ENCODE peak calls at places on chromosomes 11 and 22, in six cellular contexts. One of them, this sample, is unnamed.

GRCh38 chr11:44223261-44223660 is 86.7 kb downstream of the ALX4 start:
- DNase-seq in fibroblast of mammary gland: peak; percentile 66
- DNase-seq in AG10803: peak; percentile 76
- DNase-seq in H7: no peak
- DNase-seq in neural progenitor cell: no peak
- DNase-seq in GM06990: no peak
- DNase-seq in this sample: peak; percentile 53

GRCh38 chr11:103420593-103420992 is 311.4 kb downstream of the DYNC2H1 start:
- DNase-seq in AG10803: peak; percentile 50
- DNase-seq in H7: no peak
- DNase-seq in GM06990: no peak
- DNase-seq in fibroblast of mammary gland: peak; percentile 28
- DNase-seq in neural progenitor cell: no peak
- DNase-seq in this sample: peak; percentile 76

GRCh38 chr11:10818594-10818993 is 9.9 kb upstream of the EIF4G2 start:
- DNase-seq in H7: no peak
- DNase-seq in neural progenitor cell: no peak
- DNase-seq in GM06990: no peak
- DNase-seq in fibroblast of mammary gland: peak; percentile 80
- DNase-seq in AG10803: peak; percentile 91
- DNase-seq in this sample: peak; percentile 50

GRCh38 chr11:67468056-67468455 is 995 bp downstream of the TMEM134 start:
- DNase-seq in fibroblast of mammary gland: no peak
- DNase-seq in H7: peak; percentile 61
- DNase-seq in neural progenitor cell: no peak
- DNase-seq in AG10803: peak; percentile 3
- DNase-seq in GM06990: peak; percentile 13
- DNase-seq in this sample: no peak

GRCh38 chr11:33540946-33541915 is 159.4 kb downstream of the C11orf91 start:
- DNase-seq in AG10803: no peak
- DNase-seq in fibroblast of mammary gland: no peak
- DNase-seq in H7: no peak
- DNase-seq in neural progenitor cell: no peak
- DNase-seq in GM06990: no peak
- DNase-seq in this sample: no peak

GRCh38 chr11:112580864-112581263 is 320.2 kb upstream of the PLET1 start:
- DNase-seq in fibroblast of mammary gland: no peak
- DNase-seq in neural progenitor cell: no peak
- DNase-seq in GM06990: no peak
- DNase-seq in H7: no peak
- DNase-seq in AG10803: no peak
- DNase-seq in this sample: no peak

GRCh38 chr11:116931206-116931953 is 94.0 kb upstream of the APOA1 start:
- DNase-seq in AG10803: peak; percentile 43
- DNase-seq in GM06990: no peak
- DNase-seq in neural progenitor cell: no peak
- DNase-seq in fibroblast of mammary gland: peak; percentile 13
- DNase-seq in H7: no peak
- DNase-seq in this sample: peak; percentile 50

GRCh38 chr11:91686700-91687099 is 537.9 kb upstream of the FAT3 start:
- DNase-seq in GM06990: no peak
- DNase-seq in AG10803: no peak
- DNase-seq in H7: no peak
- DNase-seq in fibroblast of mammary gland: no peak
- DNase-seq in neural progenitor cell: peak; percentile 9
- DNase-seq in this sample: no peak

GRCh38 chr22:31286360-31287255 is 5.7 kb downstream of the PIK3IP1 start:
- DNase-seq in neural progenitor cell: no peak
- DNase-seq in H7: no peak
- DNase-seq in GM06990: no peak
- DNase-seq in AG10803: no peak
- DNase-seq in fibroblast of mammary gland: no peak
- DNase-seq in this sample: peak; percentile 25

GRCh38 chr11:123434262-123434661 is 4.2 kb downstream of the GRAMD1B start:
- DNase-seq in AG10803: peak; percentile 28
- DNase-seq in fibroblast of mammary gland: peak; percentile 28
- DNase-seq in H7: peak; percentile 51
- DNase-seq in neural progenitor cell: peak; percentile 41
- DNase-seq in GM06990: no peak
- DNase-seq in this sample: no peak

GRCh38 chr11:108224908-108225786 is 2.3 kb downstream of the ATM start:
- DNase-seq in H7: no peak
- DNase-seq in fibroblast of mammary gland: no peak
- DNase-seq in AG10803: no peak
- DNase-seq in GM06990: peak; percentile 61
- DNase-seq in neural progenitor cell: no peak
- DNase-seq in this sample: no peak

GRCh38 chr11:69360606-69361005 is 66.7 kb downstream of the MYEOV start:
- DNase-seq in fibroblast of mammary gland: no peak
- DNase-seq in GM06990: no peak
- DNase-seq in H7: no peak
- DNase-seq in AG10803: no peak
- DNase-seq in neural progenitor cell: no peak
- DNase-seq in this sample: no peak

GRCh38 chr11:110988731-110989130 is 256.8 kb upstream of the POU2AF2 start:
- DNase-seq in H7: no peak
- DNase-seq in neural progenitor cell: no peak
- DNase-seq in fibroblast of mammary gland: no peak
- DNase-seq in GM06990: no peak
- DNase-seq in AG10803: peak; percentile 13
- DNase-seq in this sample: no peak

GRCh38 chr11:111735262-111736116 is 30.7 kb downstream of the PPP2R1B start:
- DNase-seq in AG10803: peak; percentile 98
- DNase-seq in GM06990: no peak
- DNase-seq in neural progenitor cell: no peak
- DNase-seq in H7: no peak
- DNase-seq in fibroblast of mammary gland: peak; percentile 100
- DNase-seq in this sample: peak; percentile 99

GRCh38 chr22:47173535-47174021 is 411.1 kb downstream of the TBC1D22A start:
- DNase-seq in GM06990: peak; percentile 1
- DNase-seq in fibroblast of mammary gland: no peak
- DNase-seq in AG10803: no peak
- DNase-seq in neural progenitor cell: no peak
- DNase-seq in H7: no peak
- DNase-seq in this sample: no peak

GRCh38 chr11:2144549-2145220 is 5.5 kb upstream of the IGF2 start:
- DNase-seq in fibroblast of mammary gland: no peak
- DNase-seq in GM06990: no peak
- DNase-seq in AG10803: no peak
- DNase-seq in neural progenitor cell: no peak
- DNase-seq in H7: no peak
- DNase-seq in this sample: no peak

GRCh38 chr11:123197711-123198110 is 2.7 kb upstream of the CLMP start:
- DNase-seq in GM06990: no peak
- DNase-seq in neural progenitor cell: no peak
- DNase-seq in fibroblast of mammary gland: peak; percentile 98
- DNase-seq in H7: no peak
- DNase-seq in AG10803: peak; percentile 91
- DNase-seq in this sample: peak; percentile 91

GRCh38 chr11:22076215-22076930 is 116.5 kb upstream of the ANO5 start:
- DNase-seq in AG10803: no peak
- DNase-seq in GM06990: no peak
- DNase-seq in neural progenitor cell: no peak
- DNase-seq in fibroblast of mammary gland: no peak
- DNase-seq in H7: no peak
- DNase-seq in this sample: no peak

GRCh38 chr11:58513747-58514367 is 6.0 kb upstream of the OR5B21 start:
- DNase-seq in GM06990: no peak
- DNase-seq in AG10803: peak; percentile 73
- DNase-seq in H7: peak; percentile 31
- DNase-seq in neural progenitor cell: peak; percentile 75
- DNase-seq in fibroblast of mammary gland: peak; percentile 75
- DNase-seq in this sample: peak; percentile 86

GRCh38 chr22:43481528-43482309 is 69.9 kb downstream of the MPPED1 start:
- DNase-seq in H7: peak; percentile 74
- DNase-seq in neural progenitor cell: peak; percentile 29
- DNase-seq in AG10803: no peak
- DNase-seq in fibroblast of mammary gland: no peak
- DNase-seq in GM06990: no peak
- DNase-seq in this sample: no peak

GRCh38 chr11:125525303-125525702 is 29.2 kb upstream of the FEZ1 start:
- DNase-seq in H7: no peak
- DNase-seq in neural progenitor cell: no peak
- DNase-seq in AG10803: no peak
- DNase-seq in fibroblast of mammary gland: no peak
- DNase-seq in GM06990: no peak
- DNase-seq in this sample: no peak

DNA sequence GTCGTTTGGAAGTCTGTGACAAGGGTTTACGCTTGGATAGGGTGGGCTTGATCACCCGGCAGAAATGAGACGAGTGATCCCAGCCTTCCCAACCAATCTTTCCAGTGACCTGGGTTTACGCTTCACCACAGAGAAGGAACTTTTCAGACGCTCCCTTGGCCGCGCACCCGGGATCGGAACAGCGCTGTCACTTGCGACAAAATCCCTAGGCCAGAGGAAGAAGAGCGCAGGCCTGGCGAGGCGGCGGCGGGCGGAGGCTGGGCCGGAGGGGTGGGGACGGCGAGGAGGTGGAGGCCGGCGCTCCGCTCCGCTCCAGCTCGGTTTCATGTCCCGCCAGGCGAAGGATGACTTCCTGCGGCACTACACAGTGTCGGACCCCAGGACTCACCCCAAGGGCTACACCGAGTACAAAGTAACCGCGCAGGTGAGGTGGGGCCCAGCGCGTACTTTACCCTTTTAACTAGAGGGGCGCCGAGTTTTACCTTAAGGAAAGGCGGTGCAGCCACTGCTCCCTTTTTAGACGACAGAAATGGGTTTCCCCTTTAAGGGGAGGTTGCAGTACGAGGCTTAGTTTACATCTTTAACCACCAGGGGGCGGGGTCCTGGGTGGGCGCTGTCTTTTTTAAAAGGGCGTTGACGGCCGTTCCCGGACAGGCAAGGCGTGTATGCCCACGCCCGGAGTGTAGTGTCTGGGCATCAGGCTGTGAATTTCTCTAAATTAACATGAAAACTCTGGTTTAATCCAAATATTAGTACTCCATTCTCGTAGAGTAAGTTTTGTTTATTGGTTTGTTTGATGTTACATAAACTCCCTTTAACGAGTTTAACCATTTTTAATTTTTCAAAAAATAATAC is at the start of gene SNX15:
- DNase-seq in GM06990: peak; percentile 95
- DNase-seq in H7: peak; percentile 97
- DNase-seq in neural progenitor cell: peak; percentile 98
- DNase-seq in AG10803: peak; percentile 97
- DNase-seq in fibroblast of mammary gland: peak; percentile 95
- DNase-seq in this sample: peak; percentile 98
- H3K4me3 ChIP-seq in GM06990: peak within 1 kb of the TSS; percentile 72
- H3K4me3 ChIP-seq in H7: peak within 1 kb of the TSS; percentile 47
- H3K4me3 ChIP-seq in neural progenitor cell: peak within 1 kb of the TSS; percentile 53
- H3K4me3 ChIP-seq in AG10803: peak within 1 kb of the TSS; percentile 85
- H3K4me3 ChIP-seq in fibroblast of mammary gland: peak within 1 kb of the TSS; percentile 70
- H3K4me3 ChIP-seq in this sample: peak within 1 kb of the TSS; percentile 68

GRCh38 chr22:46063861-46064235 is 86.5 kb upstream of the PPARA start:
- DNase-seq in neural progenitor cell: no peak
- DNase-seq in fibroblast of mammary gland: peak; percentile 67
- DNase-seq in AG10803: no peak
- DNase-seq in GM06990: no peak
- DNase-seq in H7: no peak
- DNase-seq in this sample: peak; percentile 28

GRCh38 chr22:46064236-46064965 is 85.9 kb upstream of the PPARA start:
- DNase-seq in GM06990: no peak
- DNase-seq in AG10803: no peak
- DNase-seq in fibroblast of mammary gland: peak; percentile 62
- DNase-seq in H7: no peak
- DNase-seq in neural progenitor cell: no peak
- DNase-seq in this sample: peak; percentile 53

GRCh38 chr22:46061431-46062231 is 84.7 kb upstream of the WNT7B start:
- DNase-seq in AG10803: no peak
- DNase-seq in fibroblast of mammary gland: peak; percentile 18
- DNase-seq in neural progenitor cell: peak; percentile 84
- DNase-seq in GM06990: no peak
- DNase-seq in H7: peak; percentile 90
- DNase-seq in this sample: no peak

GRCh38 chr22:46062232-46062615 is 85.3 kb upstream of the WNT7B start:
- DNase-seq in fibroblast of mammary gland: no peak
- DNase-seq in H7: no peak
- DNase-seq in GM06990: no peak
- DNase-seq in neural progenitor cell: no peak
- DNase-seq in AG10803: no peak
- DNase-seq in this sample: no peak

DNA sequence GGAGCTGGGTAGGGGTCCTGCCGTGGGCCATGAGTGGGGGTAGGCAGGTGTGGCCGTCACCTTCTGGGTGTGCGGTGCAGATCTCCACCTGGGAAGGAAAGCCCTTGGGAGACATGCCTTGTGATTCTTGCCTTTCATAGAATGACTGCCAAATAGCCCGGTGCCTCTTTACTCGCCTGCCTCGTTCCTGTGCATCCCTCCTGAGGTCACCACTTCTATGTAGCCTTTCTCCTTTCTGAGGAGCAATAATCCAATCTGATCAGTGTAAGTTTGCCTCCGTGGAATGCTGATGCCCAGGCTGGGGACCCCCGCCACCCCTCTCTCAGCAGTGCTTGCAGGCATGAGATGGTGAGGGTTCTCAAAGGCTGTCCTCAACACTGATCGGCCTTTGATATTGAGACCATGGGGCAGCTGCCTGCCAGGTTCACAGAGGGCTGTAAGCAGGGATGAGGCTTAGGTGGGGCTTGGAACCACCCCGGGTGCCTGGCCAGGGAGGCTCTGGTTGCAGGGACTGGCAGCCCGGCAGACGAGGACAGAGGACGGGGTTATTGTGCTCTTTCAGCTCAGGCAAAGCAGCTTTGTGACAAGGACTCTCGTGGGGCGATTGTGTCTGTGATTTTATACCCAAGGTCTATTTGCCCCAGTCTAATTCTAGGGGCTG is 86.1 kb upstream of the WNT7B start:
- DNase-seq in GM06990: no peak
- DNase-seq in AG10803: no peak
- DNase-seq in fibroblast of mammary gland: peak; percentile 37
- DNase-seq in H7: no peak
- DNase-seq in neural progenitor cell: no peak
- DNase-seq in this sample: no peak
- H3K4me3 ChIP-seq in GM06990: no peak overlapping the region
- H3K4me3 ChIP-seq in AG10803: peak overlapping the region; percentile 74
- H3K4me3 ChIP-seq in fibroblast of mammary gland: peak overlapping the region; percentile 16
- H3K4me3 ChIP-seq in H7: no peak overlapping the region
- H3K4me3 ChIP-seq in neural progenitor cell: no peak overlapping the region
- H3K4me3 ChIP-seq in this sample: no peak overlapping the region

GRCh38 chr11:31820438-31820818 is 9.3 kb upstream of the PAX6 start:
- DNase-seq in fibroblast of mammary gland: no peak
- DNase-seq in AG10803: no peak
- DNase-seq in neural progenitor cell: peak; percentile 71
- DNase-seq in H7: peak; percentile 80
- DNase-seq in GM06990: no peak
- DNase-seq in this sample: no peak
- H3K4me3 ChIP-seq in fibroblast of mammary gland: no peak overlapping the region
- H3K4me3 ChIP-seq in AG10803: no peak overlapping the region
- H3K4me3 ChIP-seq in neural progenitor cell: peak overlapping the region; percentile 32
- H3K4me3 ChIP-seq in H7: peak overlapping the region; percentile 34
- H3K4me3 ChIP-seq in GM06990: no peak overlapping the region
- H3K4me3 ChIP-seq in this sample: no peak overlapping the region

GRCh38 chr22:38335077-38335476 is 17.8 kb upstream of the CSNK1E start:
- DNase-seq in AG10803: peak; percentile 37
- DNase-seq in GM06990: no peak
- DNase-seq in neural progenitor cell: no peak
- DNase-seq in H7: no peak
- DNase-seq in fibroblast of mammary gland: peak; percentile 58
- DNase-seq in this sample: no peak

GRCh38 chr22:38338772-38339379 is 21.6 kb upstream of the CSNK1E start:
- DNase-seq in GM06990: no peak
- DNase-seq in neural progenitor cell: no peak
- DNase-seq in AG10803: no peak
- DNase-seq in fibroblast of mammary gland: no peak
- DNase-seq in H7: no peak
- DNase-seq in this sample: no peak

GRCh38 chr22:38336699-38337098 is 19.5 kb upstream of the CSNK1E start:
- DNase-seq in fibroblast of mammary gland: no peak
- DNase-seq in H7: no peak
- DNase-seq in neural progenitor cell: no peak
- DNase-seq in GM06990: no peak
- DNase-seq in AG10803: no peak
- DNase-seq in this sample: no peak
- H3K4me3 ChIP-seq in fibroblast of mammary gland: peak overlapping the region; percentile 46
- H3K4me3 ChIP-seq in H7: peak overlapping the region; percentile 51
- H3K4me3 ChIP-seq in neural progenitor cell: peak overlapping the region; percentile 66
- H3K4me3 ChIP-seq in GM06990: no peak overlapping the region
- H3K4me3 ChIP-seq in AG10803: peak overlapping the region; percentile 60
- H3K4me3 ChIP-seq in this sample: peak overlapping the region; percentile 40